ENCODE peak calls at places on chromosomes 7 and 10, in eight cellular contexts. F, Q, B, I, L, Z, J and S are unnamed samples.

GRCh38 chr7:120110169-120110568 is 162.8 kb upstream of the KCND2 start:
- DNase-seq in B (no peak), Z (no peak), L (no peak), F (no peak), Q (no peak), J (no peak), I (no peak), S (no peak)

GRCh38 chr10:78178940-78179339 is 145.3 kb downstream of the RPS24 start:
- DNase-seq in I (no peak), F (no peak), J (no peak), Q (no peak), Z (no peak), L (no peak), B (no peak), S (no peak)

GRCh38 chr10:72030762-72031543 is 57.4 kb downstream of the SPOCK2 start:
- DNase-seq in L (no peak), I (no peak), Z (no peak), J (peak; percentile 71), B (no peak), Q (no peak), F (no peak), S (no peak)

GRCh38 chr7:6536262-6536770 is 14.9 kb downstream of the GRID2IP start:
- DNase-seq in F (no peak), Z (no peak), B (no peak), Q (no peak), L (no peak), I (no peak), J (no peak), S (no peak)

GRCh38 chr10:28783089-28783488 is 105.8 kb downstream of the BAMBI start:
- DNase-seq in L (no peak), I (no peak), J (no peak), Q (no peak), Z (no peak), F (no peak), B (no peak), S (no peak)

GRCh38 chr10:67788028-67788886 is 49.7 kb downstream of the DNAJC12 start:
- DNase-seq in B (peak; percentile 85), J (peak; percentile 40), I (peak; percentile 91), Z (peak; percentile 73), Q (peak; percentile 38), L (no peak), F (peak; percentile 88), S (no peak)

GRCh38 chr7:57182031-57182430 is 49.8 kb upstream of the ZNF479 start:
- DNase-seq in F (no peak), Q (no peak), Z (no peak), I (no peak), B (no peak), L (no peak), J (no peak), S (no peak)

GRCh38 chr7:93053209-93053945 is 64.4 kb downstream of the SAMD9 start:
- DNase-seq in L (no peak), J (no peak), B (no peak), Q (no peak), Z (no peak), I (no peak), F (no peak), S (no peak)

GRCh38 chr10:104445359-104445758 is 91.7 kb downstream of the CFAP58 start:
- DNase-seq in Q (no peak), I (no peak), L (peak; percentile 78), B (no peak), F (no peak), J (no peak), Z (no peak), S (no peak)

GRCh38 chr7:20839196-20839735 is 52.6 kb upstream of the SP8 start:
- DNase-seq in Z (no peak), I (no peak), J (no peak), Q (no peak), L (no peak), F (no peak), B (no peak), S (no peak)

GRCh38 chr7:132155715-132156114 is 420.6 kb downstream of the PLXNA4 start:
- DNase-seq in F (no peak), Z (no peak), B (no peak), L (no peak), J (no peak), I (no peak), Q (no peak), S (no peak)